ENCODE peak calls at places on chromosomes 6 and 20, in five cellular contexts. One of them, this sample, is unnamed.

GRCh38 chr6:68025764-68026163 is 609.3 kb upstream of the ADGRB3 start:
- DNase-seq in lower lobe of right lung: no peak
- DNase-seq in PC-3: no peak
- DNase-seq in left lung: no peak
- DNase-seq in ovary: no peak
- DNase-seq in this sample: no peak

GRCh38 chr6:122677436-122677835 is 67.2 kb downstream of the PKIB start:
- DNase-seq in PC-3: no peak
- DNase-seq in ovary: no peak
- DNase-seq in left lung: no peak
- DNase-seq in lower lobe of right lung: no peak
- DNase-seq in this sample: no peak

GRCh38 chr6:57198926-57199636 is 23.0 kb downstream of the RAB23 start:
- DNase-seq in lower lobe of right lung: no peak
- DNase-seq in ovary: no peak
- DNase-seq in PC-3: no peak
- DNase-seq in left lung: no peak
- DNase-seq in this sample: no peak

GRCh38 chr20:1822564-1823420 is 72.4 kb upstream of the SIRPA start:
- DNase-seq in ovary: no peak
- DNase-seq in PC-3: no peak
- DNase-seq in lower lobe of right lung: no peak
- DNase-seq in left lung: no peak
- DNase-seq in this sample: no peak

GRCh38 chr6:152942319-152942869 is 40.4 kb downstream of the FBXO5 start:
- DNase-seq in left lung: no peak
- DNase-seq in lower lobe of right lung: no peak
- DNase-seq in ovary: no peak
- DNase-seq in PC-3: peak
- DNase-seq in this sample: no peak

GRCh38 chr6:156057869-156058268 is 602.2 kb upstream of the NOX3 start:
- DNase-seq in ovary: peak
- DNase-seq in lower lobe of right lung: no peak
- DNase-seq in left lung: no peak
- DNase-seq in PC-3: no peak
- DNase-seq in this sample: no peak

GRCh38 chr6:149563928-149564325 is 2.2 kb upstream of the GINM1 start:
- DNase-seq in left lung: no peak
- DNase-seq in ovary: no peak
- DNase-seq in PC-3: no peak
- DNase-seq in lower lobe of right lung: no peak
- DNase-seq in this sample: no peak

GRCh38 chr20:16701296-16701695 is 28.5 kb upstream of the SNRPB2 start:
- DNase-seq in lower lobe of right lung: no peak
- DNase-seq in left lung: no peak
- DNase-seq in ovary: no peak
- DNase-seq in PC-3: peak
- DNase-seq in this sample: no peak

GRCh38 chr6:3023663-3024483 is 24.2 kb downstream of the NQO2 start:
- DNase-seq in left lung: peak
- DNase-seq in lower lobe of right lung: peak
- DNase-seq in PC-3: peak
- DNase-seq in ovary: peak
- DNase-seq in this sample: peak

GRCh38 chr6:157946865-157947532 is 34.7 kb upstream of the SYNJ2 start:
- DNase-seq in lower lobe of right lung: no peak
- DNase-seq in ovary: no peak
- DNase-seq in PC-3: peak
- DNase-seq in left lung: no peak
- DNase-seq in this sample: no peak

GRCh38 chr6:8743146-8743745 is 307.9 kb upstream of the SLC35B3 start:
- DNase-seq in PC-3: no peak
- DNase-seq in ovary: no peak
- DNase-seq in lower lobe of right lung: no peak
- DNase-seq in left lung: no peak
- DNase-seq in this sample: no peak

GRCh38 chr6:44338228-44339122 is 4.0 kb upstream of the SPATS1 start:
- DNase-seq in lower lobe of right lung: no peak
- DNase-seq in PC-3: peak
- DNase-seq in left lung: no peak
- DNase-seq in ovary: peak
- DNase-seq in this sample: peak

GRCh38 chr6:104784884-104785283 is 74.8 kb downstream of the HACE1 start:
- DNase-seq in PC-3: no peak
- DNase-seq in ovary: no peak
- DNase-seq in left lung: no peak
- DNase-seq in lower lobe of right lung: no peak
- DNase-seq in this sample: no peak

GRCh38 chr6:81865712-81866111 is 113.2 kb upstream of the TENT5A start:
- DNase-seq in left lung: no peak
- DNase-seq in ovary: no peak
- DNase-seq in lower lobe of right lung: no peak
- DNase-seq in PC-3: peak
- DNase-seq in this sample: no peak

GRCh38 chr6:87180105-87180504 is 24.7 kb downstream of the ZNF292 start:
- DNase-seq in lower lobe of right lung: no peak
- DNase-seq in left lung: no peak
- DNase-seq in ovary: no peak
- DNase-seq in PC-3: no peak
- DNase-seq in this sample: no peak

GRCh38 chr6:127366281-127367022 is 23.0 kb upstream of the ECHDC1 start:
- DNase-seq in ovary: no peak
- DNase-seq in left lung: peak
- DNase-seq in PC-3: peak
- DNase-seq in lower lobe of right lung: no peak
- DNase-seq in this sample: no peak

GRCh38 chr6:155212616-155213380 is 51.0 kb upstream of the CLDN20 start:
- DNase-seq in lower lobe of right lung: no peak
- DNase-seq in ovary: no peak
- DNase-seq in left lung: no peak
- DNase-seq in PC-3: peak
- DNase-seq in this sample: no peak

GRCh38 chr6:33975631-33976424 is 170.1 kb downstream of the GRM4 start:
- DNase-seq in PC-3: no peak
- DNase-seq in lower lobe of right lung: no peak
- DNase-seq in ovary: no peak
- DNase-seq in left lung: no peak
- DNase-seq in this sample: peak

GRCh38 chr6:346389-347030 is 45.0 kb upstream of the IRF4 start:
- DNase-seq in PC-3: peak
- DNase-seq in left lung: no peak
- DNase-seq in ovary: no peak
- DNase-seq in lower lobe of right lung: no peak
- DNase-seq in this sample: no peak

GRCh38 chr6:125306756-125307149 is 5.0 kb upstream of the HDDC2 start:
- DNase-seq in left lung: no peak
- DNase-seq in lower lobe of right lung: no peak
- DNase-seq in ovary: no peak
- DNase-seq in PC-3: no peak
- DNase-seq in this sample: no peak

GRCh38 chr6:7262746-7263335 is 50.2 kb downstream of the SSR1 start:
- DNase-seq in lower lobe of right lung: no peak
- DNase-seq in left lung: peak
- DNase-seq in PC-3: no peak
- DNase-seq in ovary: no peak
- DNase-seq in this sample: no peak

GRCh38 chr6:87444362-87444761 is 28.4 kb upstream of the SLC35A1 start:
- DNase-seq in PC-3: no peak
- DNase-seq in left lung: no peak
- DNase-seq in ovary: no peak
- DNase-seq in lower lobe of right lung: no peak
- DNase-seq in this sample: no peak

GRCh38 chr6:27066381-27066780 is 181.1 kb upstream of the PRSS16 start:
- DNase-seq in lower lobe of right lung: no peak
- DNase-seq in left lung: no peak
- DNase-seq in ovary: no peak
- DNase-seq in PC-3: no peak
- DNase-seq in this sample: no peak

GRCh38 chr6:10491463-10491862 is 29.7 kb upstream of the GCNT2 start:
- DNase-seq in lower lobe of right lung: no peak
- DNase-seq in left lung: no peak
- DNase-seq in ovary: no peak
- DNase-seq in PC-3: no peak
- DNase-seq in this sample: no peak

GRCh38 chr6:161233986-161234620 is 39.8 kb downstream of the AGPAT4 start:
- DNase-seq in left lung: peak
- DNase-seq in PC-3: peak
- DNase-seq in lower lobe of right lung: no peak
- DNase-seq in ovary: peak
- DNase-seq in this sample: peak

GRCh38 chr20:4457566-4458543 is 263.9 kb upstream of the PRND start:
- DNase-seq in lower lobe of right lung: no peak
- DNase-seq in left lung: no peak
- DNase-seq in PC-3: peak
- DNase-seq in ovary: no peak
- DNase-seq in this sample: no peak

GRCh38 chr20:437787-438486 is 24.4 kb downstream of the TBC1D20 start:
- DNase-seq in PC-3: no peak
- DNase-seq in left lung: no peak
- DNase-seq in lower lobe of right lung: no peak
- DNase-seq in ovary: no peak
- DNase-seq in this sample: no peak

GRCh38 chr20:46789339-46789984 is 80.0 kb downstream of the SLC2A10 start:
- DNase-seq in left lung: no peak
- DNase-seq in ovary: no peak
- DNase-seq in PC-3: no peak
- DNase-seq in lower lobe of right lung: no peak
- DNase-seq in this sample: no peak

GRCh38 chr20:23048283-23049200 is 930 bp downstream of the THBD start:
- DNase-seq in left lung: peak
- DNase-seq in ovary: peak
- DNase-seq in PC-3: peak
- DNase-seq in lower lobe of right lung: peak
- DNase-seq in this sample: no peak
- H3K27ac ChIP-seq in left lung: peak
- H3K27ac ChIP-seq in ovary: no peak
- H3K27ac ChIP-seq in PC-3: no peak
- H3K27ac ChIP-seq in lower lobe of right lung: peak
- H3K27ac ChIP-seq in this sample: peak

DNA sequence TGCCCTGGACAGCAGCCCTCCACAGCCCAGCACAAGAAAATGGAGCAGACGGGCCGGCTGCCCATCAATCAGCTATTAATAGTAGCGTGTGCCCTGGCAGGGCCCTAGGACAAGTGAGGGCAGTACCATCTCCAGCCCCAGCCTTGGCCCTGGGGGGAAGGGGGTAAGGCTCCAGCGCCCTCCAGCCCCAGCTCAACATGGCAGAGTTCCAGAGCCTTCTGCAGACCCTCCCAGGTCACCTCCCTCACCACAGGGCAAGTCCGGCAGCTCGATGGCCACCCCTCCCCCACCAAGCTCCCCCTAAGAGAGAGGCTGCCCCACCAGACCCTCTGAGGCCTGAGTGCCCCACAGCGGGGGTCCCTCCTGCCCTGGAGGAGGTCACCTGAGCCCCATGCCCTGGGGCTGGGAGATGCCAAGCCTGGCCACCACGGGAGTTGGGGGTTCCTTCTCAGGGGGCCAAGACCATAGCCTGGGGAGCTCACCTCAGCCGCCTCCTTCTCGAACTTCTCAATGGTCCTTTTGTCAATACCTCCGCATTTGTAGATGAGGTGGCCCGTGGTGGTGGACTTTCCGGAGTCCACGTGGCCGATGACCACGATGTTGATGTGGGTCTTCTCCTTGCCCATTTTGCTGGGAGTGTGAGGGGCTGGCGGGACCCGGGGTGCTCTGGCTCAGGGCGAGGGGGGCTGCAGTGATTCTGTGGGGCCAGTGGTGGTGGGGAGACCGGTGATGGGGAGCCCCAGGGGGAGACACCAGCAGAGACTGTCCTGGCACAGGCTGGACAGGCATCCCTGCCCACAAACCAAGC is 1.5 kb downstream of the EEF1A2 start:
- DNase-seq in ovary: no peak
- DNase-seq in lower lobe of right lung: no peak
- DNase-seq in PC-3: no peak
- DNase-seq in left lung: no peak
- DNase-seq in this sample: no peak
- TF ChIP-seq CTCF in ovary: no peak
- TF ChIP-seq CTCF in lower lobe of right lung: no peak
- TF ChIP-seq CTCF in PC-3: no peak
- TF ChIP-seq CTCF in left lung: no peak
- TF ChIP-seq CTCF in this sample: no peak

DNA sequence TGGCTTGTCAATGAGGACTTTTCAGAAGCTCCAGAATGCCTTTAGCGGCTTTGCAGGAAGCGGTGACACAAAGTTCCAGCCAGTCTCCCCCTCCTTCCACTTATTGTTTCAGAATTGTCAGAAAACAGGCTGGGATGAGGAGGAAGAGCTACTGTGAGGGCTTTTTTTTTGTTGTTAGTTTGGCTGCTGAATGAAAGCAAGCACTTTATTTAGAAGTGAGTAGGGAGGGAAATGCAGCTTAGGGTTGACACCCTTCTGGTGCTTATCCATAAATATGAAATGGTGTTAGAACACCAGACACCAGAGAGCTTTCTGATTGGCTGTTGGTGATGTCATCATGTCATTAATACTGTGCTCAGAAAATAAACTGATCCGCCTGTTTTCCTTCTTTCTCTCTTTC is 251.5 kb downstream of the SOX4 start:
- DNase-seq in ovary: no peak
- DNase-seq in lower lobe of right lung: no peak
- DNase-seq in PC-3: no peak
- DNase-seq in left lung: no peak
- DNase-seq in this sample: no peak
- H3K27ac ChIP-seq in ovary: no peak
- H3K27ac ChIP-seq in lower lobe of right lung: no peak
- H3K27ac ChIP-seq in PC-3: no peak
- H3K27ac ChIP-seq in left lung: no peak
- H3K27ac ChIP-seq in this sample: no peak

GRCh38 chr6:41228088-41228487 is at the start of gene TREML4:
- DNase-seq in lower lobe of right lung: no peak
- DNase-seq in left lung: peak
- DNase-seq in PC-3: no peak
- DNase-seq in ovary: no peak
- DNase-seq in this sample: no peak

GRCh38 chr6:41224800-41225199 is 3.3 kb upstream of the TREML4 start:
- DNase-seq in lower lobe of right lung: no peak
- DNase-seq in ovary: no peak
- DNase-seq in left lung: no peak
- DNase-seq in PC-3: no peak
- DNase-seq in this sample: no peak

GRCh38 chr6:41226752-41227151 is 1.4 kb upstream of the TREML4 start:
- DNase-seq in lower lobe of right lung: no peak
- DNase-seq in left lung: no peak
- DNase-seq in PC-3: peak
- DNase-seq in ovary: no peak
- DNase-seq in this sample: no peak

GRCh38 chr6:41222045-41222444 is 6.1 kb upstream of the TREML4 start:
- DNase-seq in lower lobe of right lung: no peak
- DNase-seq in left lung: no peak
- DNase-seq in ovary: no peak
- DNase-seq in PC-3: no peak
- DNase-seq in this sample: no peak

DNA sequence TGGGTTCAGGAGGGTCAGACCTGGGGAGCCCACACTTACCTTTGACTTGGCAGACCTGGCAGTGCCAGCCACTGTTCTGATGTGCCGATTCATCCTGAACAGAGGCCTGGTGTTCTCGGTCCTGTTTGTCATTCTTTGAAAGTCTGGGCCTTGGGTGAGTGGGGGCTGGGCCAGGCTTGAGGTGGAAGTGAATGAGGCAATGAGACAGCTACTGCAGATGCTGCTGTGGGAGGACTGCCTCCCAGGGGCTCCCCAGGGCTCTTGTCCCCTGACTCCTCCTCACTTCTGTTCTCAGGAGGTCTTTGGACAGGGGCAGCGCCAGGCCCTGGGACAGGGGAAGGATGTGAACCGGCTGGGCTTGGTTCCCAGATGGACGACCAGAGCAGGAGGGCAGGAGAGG is 5.6 kb upstream of the TREML4 start:
- DNase-seq in left lung: no peak
- DNase-seq in ovary: no peak
- DNase-seq in lower lobe of right lung: no peak
- DNase-seq in PC-3: no peak
- DNase-seq in this sample: no peak
- TF ChIP-seq CTCF in left lung: no peak
- TF ChIP-seq CTCF in ovary: no peak
- TF ChIP-seq CTCF in lower lobe of right lung: no peak
- TF ChIP-seq CTCF in PC-3: no peak
- TF ChIP-seq CTCF in this sample: no peak